ENCODE peak calls at places on chromosomes 12 and 14, in six cellular contexts. Y is CD8-positive, alpha-beta memory T cell; M is K562; L is pancreas; A is neuronal stem cell; Z is upper lobe of right lung. U is an unnamed sample.

GRCh38 chr14:66649515-66649914 is 141.6 kb downstream of the GPHN start:
- DNase-seq in Y (no peak), Z (no peak), M (no peak), A (no peak), L (no peak), U (no peak)

GRCh38 chr12:51907864-51908425 is 641 bp downstream of the ACVRL1 start:
- DNase-seq in M (no peak), L (no peak), A (no peak), Y (no peak), Z (no peak), U (no peak)

GRCh38 chr12:56028511-56029165 is 7.8 kb downstream of the IKZF4 start:
- DNase-seq in L (no peak), A (no peak), Y (no peak), Z (no peak), M (no peak), U (no peak)

GRCh38 chr12:19759229-19759628 is 319.9 kb downstream of the AEBP2 start:
- DNase-seq in Y (no peak), L (no peak), A (no peak), M (no peak), Z (no peak), U (no peak)

GRCh38 chr12:6935221-6935550 is 7.4 kb downstream of the ATN1 start:
- DNase-seq in A (no peak), Y (no peak), L (no peak), M (no peak), Z (no peak), U (no peak)

GRCh38 chr12:68109001-68109400 is 50.5 kb downstream of the IFNG start:
- DNase-seq in Z (no peak), M (no peak), A (no peak), Y (no peak), L (no peak), U (no peak)

GRCh38 chr14:80658733-80659132 is 282.8 kb downstream of the CEP128 start:
- DNase-seq in Y (no peak), M (no peak), Z (no peak), L (no peak), A (no peak), U (no peak)

GRCh38 chr14:26276757-26277156 is 321.1 kb downstream of the NOVA1 start:
- DNase-seq in Y (no peak), A (peak; percentile 30), M (no peak), L (no peak), Z (no peak), U (no peak)

GRCh38 chr12:112107728-112108447 is 695 bp downstream of the NAA25 start:
- DNase-seq in Y (no peak), L (no peak), Z (peak; percentile 65), A (no peak), M (peak; percentile 44), U (peak; percentile 35)

GRCh38 chr12:113048716-113049127 is 7.8 kb upstream of the DTX1 start:
- DNase-seq in Z (no peak), L (no peak), A (peak; percentile 65), Y (peak; percentile 73), M (peak; percentile 74), U (peak; percentile 54)

GRCh38 chr14:96823652-96824051 is 26.5 kb downstream of the VRK1 start:
- DNase-seq in Z (no peak), A (no peak), M (no peak), L (no peak), Y (no peak), U (no peak)

GRCh38 chr12:115574831-115575230 is 702.7 kb downstream of the MED13L start:
- DNase-seq in L (no peak), Y (no peak), Z (no peak), M (no peak), A (no peak), U (no peak)

GRCh38 chr12:8817856-8818255 is 4.6 kb upstream of the A2ML1 start:
- DNase-seq in M (no peak), Z (no peak), A (no peak), Y (no peak), L (no peak), U (no peak)

GRCh38 chr14:54291491-54292191 is 105.2 kb upstream of the CDKN3 start:
- DNase-seq in A (peak; percentile 18), M (no peak), Y (no peak), Z (no peak), L (no peak), U (no peak)

GRCh38 chr14:98665019-98665418 is 607.0 kb downstream of the BCL11B start:
- DNase-seq in L (no peak), M (no peak), Y (no peak), A (no peak), Z (no peak), U (no peak)

GRCh38 chr12:68122236-68122920 is 37.2 kb downstream of the IFNG start:
- DNase-seq in M (no peak), L (no peak), Y (no peak), A (no peak), Z (no peak), U (no peak)

GRCh38 chr12:51848843-51849735 is 571 bp upstream of the FIGNL2 start:
- DNase-seq in A (peak; percentile 74), M (peak; percentile 85), Z (no peak), Y (no peak), L (no peak), U (no peak)

GRCh38 chr14:66939409-66939808 is 249.8 kb upstream of the GARIN2 start:
- DNase-seq in Y (no peak), L (no peak), M (no peak), Z (no peak), A (no peak), U (no peak)

GRCh38 chr12:112296183-112296582 is 86.0 kb downstream of the HECTD4 start:
- DNase-seq in Z (no peak), Y (no peak), M (no peak), A (no peak), L (no peak), U (no peak)

GRCh38 chr12:102294568-102294967 is 96.9 kb upstream of the PMCH start:
- DNase-seq in Y (no peak), L (no peak), Z (no peak), A (no peak), M (no peak), U (no peak)

GRCh38 chr12:105142259-105142658 is 34.7 kb downstream of the WASHC4 start:
- DNase-seq in Y (no peak), M (no peak), A (no peak), L (no peak), Z (no peak), U (no peak)

GRCh38 chr14:78005325-78005724 is 164.8 kb upstream of the NRXN3 start:
- DNase-seq in L (no peak), M (peak; percentile 20), Z (no peak), Y (no peak), A (no peak), U (no peak)

GRCh38 chr14:74548881-74549280 is 55.3 kb downstream of the ISCA2 start:
- DNase-seq in L (no peak), A (no peak), Y (no peak), M (no peak), Z (no peak), U (no peak)

GRCh38 chr14:105050551-105050897 is 14.7 kb downstream of the GPR132 start:
- DNase-seq in Y (no peak), M (peak; percentile 34), L (peak; percentile 90), A (no peak), Z (peak; percentile 86), U (no peak)

GRCh38 chr14:70822706-70823185 is 13.4 kb upstream of the MAP3K9 start:
- DNase-seq in L (no peak), Y (peak; percentile 47), A (peak; percentile 58), M (no peak), Z (peak; percentile 68), U (no peak)

GRCh38 chr14:29637406-29637805 is 290.2 kb downstream of the PRKD1 start:
- DNase-seq in M (no peak), A (no peak), Y (no peak), L (no peak), Z (no peak), U (peak; percentile 36)

DNA sequence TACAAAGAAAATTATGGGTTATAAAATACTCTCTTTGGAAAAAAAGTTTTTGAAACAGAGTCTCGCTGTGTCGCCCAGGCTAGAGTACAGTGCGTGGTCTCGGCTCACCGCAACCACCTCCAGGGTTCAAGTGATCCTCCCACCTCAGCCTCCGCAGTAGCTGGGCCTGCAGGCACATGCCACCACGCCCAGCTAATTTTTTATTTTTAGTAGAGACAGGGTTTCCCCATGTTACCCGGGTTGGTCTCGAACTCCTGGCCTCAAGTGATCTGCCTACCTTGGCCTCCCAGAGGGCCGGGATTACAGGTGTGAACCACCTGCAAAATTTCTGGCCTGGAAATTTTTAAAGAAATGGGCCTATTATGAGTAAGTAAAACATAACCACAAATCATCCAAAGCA is 3.8 kb downstream of the USP15 start:
- DNase-seq in Y (no peak), L (no peak), M (no peak), Z (no peak), A (no peak), U (no peak)
- H3K4me3 ChIP-seq in Y (peak overlapping the region; percentile 31), L (no peak overlapping the region), M (peak overlapping the region; percentile 84), Z (no peak overlapping the region), A (no peak overlapping the region), U (no peak overlapping the region)

GRCh38 chr14:50821471-50822464 is 9.2 kb downstream of the NIN start:
- DNase-seq in A (no peak), Y (peak; percentile 83), L (no peak), M (no peak), Z (peak; percentile 76), U (no peak)
- H3K27ac ChIP-seq in A (no peak overlapping the region), Y (peak overlapping the region; percentile 15), L (no peak overlapping the region), M (no peak overlapping the region), Z (no peak overlapping the region), U (no peak overlapping the region)

GRCh38 chr12:57896139-57896436 is 45.3 kb upstream of the ATP23 start:
- DNase-seq in L (no peak), Z (no peak), Y (no peak), M (no peak), A (no peak), U (no peak)

GRCh38 chr12:57898308-57898970 is 42.9 kb upstream of the ATP23 start:
- DNase-seq in M (no peak), Z (no peak), A (no peak), Y (no peak), L (no peak), U (no peak)

GRCh38 chr12:57897296-57897974 is 43.9 kb upstream of the ATP23 start:
- DNase-seq in M (no peak), Y (no peak), A (no peak), Z (no peak), L (peak; percentile 43), U (no peak)

GRCh38 chr12:57896437-57897201 is 44.7 kb upstream of the ATP23 start:
- DNase-seq in M (no peak), A (peak; percentile 40), Y (no peak), Z (peak; percentile 88), L (peak; percentile 82), U (peak; percentile 72)

DNA sequence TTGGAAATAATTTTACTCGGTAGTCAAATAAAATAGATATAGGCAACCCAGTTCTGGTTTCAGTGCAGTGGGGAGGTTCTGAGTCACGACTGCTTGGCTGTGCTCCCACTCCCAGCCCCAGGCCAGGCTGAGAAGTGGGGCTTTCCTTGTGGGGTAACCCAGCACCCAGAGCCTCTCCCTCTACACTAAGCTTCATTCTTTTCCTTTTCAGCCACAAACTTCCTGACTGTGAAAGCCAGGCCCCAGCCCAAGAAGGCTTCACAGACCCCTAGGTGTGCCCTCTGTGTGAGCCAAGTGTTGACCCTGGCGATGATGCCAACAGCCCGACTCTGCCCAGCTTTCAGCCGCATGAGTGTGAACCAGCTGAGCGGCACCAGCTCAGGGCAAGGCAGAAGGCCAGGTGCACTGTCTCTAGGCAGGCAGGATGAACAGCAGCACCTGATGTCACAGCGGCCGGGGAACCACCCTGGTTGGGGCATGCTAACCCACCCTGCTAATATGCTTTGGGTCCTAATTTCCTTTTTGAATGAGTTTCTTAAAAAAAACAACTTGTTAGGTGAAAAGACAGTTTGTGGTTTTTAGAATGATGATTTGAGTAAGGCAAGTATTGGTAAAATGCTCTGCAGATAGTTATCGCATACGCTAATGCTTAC is 42.2 kb upstream of the ATP23 start:
- DNase-seq in Z (peak; percentile 74), Y (peak; percentile 91), L (peak; percentile 47), M (no peak), A (no peak), U (no peak)
- H3K4me3 ChIP-seq in Z (no peak overlapping the region), Y (no peak overlapping the region), L (no peak overlapping the region), M (no peak overlapping the region), A (no peak overlapping the region), U (no peak overlapping the region)

GRCh38 chr12:94047781-94048567 is 100.4 kb upstream of the PLXNC1 start:
- DNase-seq in A (no peak), L (no peak), Y (no peak), M (no peak), Z (no peak), U (no peak)
- H3K27ac ChIP-seq in A (no peak overlapping the region), L (no peak overlapping the region), Y (no peak overlapping the region), M (no peak overlapping the region), Z (no peak overlapping the region), U (no peak overlapping the region)